ENCODE peak calls at places on chromosomes 12 and 14, in eight cellular contexts. One of them, this sample, is unnamed.

GRCh38 chr12:52579468-52580450 is 6.1 kb upstream of the KRT74 start:
- DNase-seq in suprapubic skin: no peak
- DNase-seq in IMR-90: no peak
- DNase-seq in endothelial cell of umbilical vein: no peak
- DNase-seq in RWPE2: peak
- DNase-seq in GM23338: no peak
- DNase-seq in DND-41: no peak
- DNase-seq in kidney: no peak
- DNase-seq in this sample: no peak

GRCh38 chr14:55607386-55607785 is 27.4 kb downstream of the KTN1 start:
- DNase-seq in DND-41: no peak
- DNase-seq in RWPE2: no peak
- DNase-seq in kidney: no peak
- DNase-seq in suprapubic skin: no peak
- DNase-seq in endothelial cell of umbilical vein: peak
- DNase-seq in IMR-90: no peak
- DNase-seq in GM23338: no peak
- DNase-seq in this sample: no peak

GRCh38 chr12:62933220-62933870 is 1.6 kb downstream of the PPM1H start:
- DNase-seq in RWPE2: no peak
- DNase-seq in GM23338: peak
- DNase-seq in DND-41: no peak
- DNase-seq in suprapubic skin: no peak
- DNase-seq in IMR-90: no peak
- DNase-seq in endothelial cell of umbilical vein: peak
- DNase-seq in kidney: peak
- DNase-seq in this sample: no peak

GRCh38 chr14:95931384-95931783 is 54.8 kb downstream of the TUNAR start:
- DNase-seq in RWPE2: no peak
- DNase-seq in endothelial cell of umbilical vein: no peak
- DNase-seq in DND-41: no peak
- DNase-seq in GM23338: no peak
- DNase-seq in IMR-90: no peak
- DNase-seq in kidney: no peak
- DNase-seq in suprapubic skin: no peak
- DNase-seq in this sample: no peak

GRCh38 chr14:104690266-104690711 is 871 bp downstream of the INF2 start:
- DNase-seq in DND-41: no peak
- DNase-seq in endothelial cell of umbilical vein: no peak
- DNase-seq in suprapubic skin: no peak
- DNase-seq in GM23338: no peak
- DNase-seq in RWPE2: no peak
- DNase-seq in IMR-90: no peak
- DNase-seq in kidney: no peak
- DNase-seq in this sample: no peak

GRCh38 chr12:116302200-116303075 is 24.9 kb upstream of the MED13L start:
- DNase-seq in endothelial cell of umbilical vein: no peak
- DNase-seq in DND-41: no peak
- DNase-seq in GM23338: no peak
- DNase-seq in kidney: no peak
- DNase-seq in IMR-90: no peak
- DNase-seq in suprapubic skin: no peak
- DNase-seq in RWPE2: no peak
- DNase-seq in this sample: no peak

GRCh38 chr12:56993346-56993745 is 13.0 kb downstream of the ZBTB39 start:
- DNase-seq in DND-41: no peak
- DNase-seq in endothelial cell of umbilical vein: no peak
- DNase-seq in suprapubic skin: no peak
- DNase-seq in kidney: no peak
- DNase-seq in IMR-90: no peak
- DNase-seq in RWPE2: no peak
- DNase-seq in GM23338: no peak
- DNase-seq in this sample: no peak

GRCh38 chr12:54300732-54301427 is at the start of gene NFE2:
- DNase-seq in endothelial cell of umbilical vein: no peak
- DNase-seq in RWPE2: peak
- DNase-seq in suprapubic skin: no peak
- DNase-seq in DND-41: no peak
- DNase-seq in kidney: peak
- DNase-seq in GM23338: peak
- DNase-seq in IMR-90: peak
- DNase-seq in this sample: no peak

GRCh38 chr14:77003960-77004710 is 24.4 kb downstream of the IRF2BPL start:
- DNase-seq in GM23338: no peak
- DNase-seq in kidney: no peak
- DNase-seq in IMR-90: peak
- DNase-seq in DND-41: no peak
- DNase-seq in endothelial cell of umbilical vein: no peak
- DNase-seq in RWPE2: no peak
- DNase-seq in suprapubic skin: no peak
- DNase-seq in this sample: no peak

GRCh38 chr14:90439874-90440442 is 43.1 kb downstream of the CALM1 start:
- DNase-seq in GM23338: peak
- DNase-seq in endothelial cell of umbilical vein: no peak
- DNase-seq in IMR-90: no peak
- DNase-seq in DND-41: no peak
- DNase-seq in suprapubic skin: no peak
- DNase-seq in RWPE2: no peak
- DNase-seq in kidney: no peak
- DNase-seq in this sample: no peak

GRCh38 chr14:32601908-32602307 is 272.8 kb downstream of the AKAP6 start:
- DNase-seq in RWPE2: no peak
- DNase-seq in DND-41: no peak
- DNase-seq in IMR-90: no peak
- DNase-seq in suprapubic skin: no peak
- DNase-seq in endothelial cell of umbilical vein: no peak
- DNase-seq in GM23338: no peak
- DNase-seq in kidney: no peak
- DNase-seq in this sample: no peak

GRCh38 chr14:65985976-65986375 is 500.2 kb upstream of the CCDC196 start:
- DNase-seq in GM23338: no peak
- DNase-seq in endothelial cell of umbilical vein: no peak
- DNase-seq in DND-41: no peak
- DNase-seq in RWPE2: no peak
- DNase-seq in suprapubic skin: no peak
- DNase-seq in IMR-90: no peak
- DNase-seq in kidney: no peak
- DNase-seq in this sample: no peak

GRCh38 chr12:118271199-118271598 is 101.5 kb downstream of the TAOK3 start:
- DNase-seq in DND-41: no peak
- DNase-seq in kidney: no peak
- DNase-seq in GM23338: no peak
- DNase-seq in suprapubic skin: no peak
- DNase-seq in RWPE2: no peak
- DNase-seq in endothelial cell of umbilical vein: no peak
- DNase-seq in IMR-90: no peak
- DNase-seq in this sample: no peak

GRCh38 chr14:57533214-57533613 is 39.6 kb upstream of the CCDC198 start:
- DNase-seq in kidney: no peak
- DNase-seq in IMR-90: no peak
- DNase-seq in endothelial cell of umbilical vein: no peak
- DNase-seq in suprapubic skin: no peak
- DNase-seq in GM23338: peak
- DNase-seq in DND-41: peak
- DNase-seq in RWPE2: no peak
- DNase-seq in this sample: no peak

GRCh38 chr14:34365309-34365915 is 96.6 kb downstream of the SPTSSA start:
- DNase-seq in IMR-90: peak
- DNase-seq in RWPE2: no peak
- DNase-seq in kidney: no peak
- DNase-seq in GM23338: peak
- DNase-seq in suprapubic skin: no peak
- DNase-seq in DND-41: no peak
- DNase-seq in endothelial cell of umbilical vein: peak
- DNase-seq in this sample: no peak

GRCh38 chr14:34931206-34931605 is 51.6 kb upstream of the SRP54 start:
- DNase-seq in RWPE2: no peak
- DNase-seq in suprapubic skin: no peak
- DNase-seq in GM23338: peak
- DNase-seq in DND-41: no peak
- DNase-seq in kidney: no peak
- DNase-seq in IMR-90: peak
- DNase-seq in endothelial cell of umbilical vein: peak
- DNase-seq in this sample: no peak

GRCh38 chr12:47112679-47113078 is 32.9 kb upstream of the AMIGO2 start:
- DNase-seq in IMR-90: no peak
- DNase-seq in RWPE2: no peak
- DNase-seq in endothelial cell of umbilical vein: no peak
- DNase-seq in kidney: no peak
- DNase-seq in suprapubic skin: no peak
- DNase-seq in DND-41: no peak
- DNase-seq in GM23338: no peak
- DNase-seq in this sample: no peak

GRCh38 chr12:47111392-47111778 is 31.6 kb upstream of the AMIGO2 start:
- DNase-seq in RWPE2: no peak
- DNase-seq in IMR-90: no peak
- DNase-seq in suprapubic skin: no peak
- DNase-seq in GM23338: no peak
- DNase-seq in endothelial cell of umbilical vein: no peak
- DNase-seq in DND-41: no peak
- DNase-seq in kidney: no peak
- DNase-seq in this sample: no peak

GRCh38 chr12:47110706-47111391 is 31.1 kb upstream of the AMIGO2 start:
- DNase-seq in kidney: no peak
- DNase-seq in IMR-90: no peak
- DNase-seq in DND-41: no peak
- DNase-seq in RWPE2: no peak
- DNase-seq in suprapubic skin: no peak
- DNase-seq in endothelial cell of umbilical vein: no peak
- DNase-seq in GM23338: no peak
- DNase-seq in this sample: no peak

GRCh38 chr12:47110011-47110541 is 30.3 kb upstream of the AMIGO2 start:
- DNase-seq in suprapubic skin: no peak
- DNase-seq in IMR-90: no peak
- DNase-seq in kidney: no peak
- DNase-seq in RWPE2: no peak
- DNase-seq in DND-41: no peak
- DNase-seq in GM23338: no peak
- DNase-seq in endothelial cell of umbilical vein: no peak
- DNase-seq in this sample: no peak

GRCh38 chr12:47111854-47112253 is 32.1 kb upstream of the AMIGO2 start:
- DNase-seq in IMR-90: no peak
- DNase-seq in endothelial cell of umbilical vein: no peak
- DNase-seq in DND-41: no peak
- DNase-seq in kidney: no peak
- DNase-seq in suprapubic skin: no peak
- DNase-seq in RWPE2: no peak
- DNase-seq in GM23338: no peak
- DNase-seq in this sample: no peak
- H3K27ac ChIP-seq in IMR-90: no peak
- H3K27ac ChIP-seq in endothelial cell of umbilical vein: no peak
- H3K27ac ChIP-seq in DND-41: no peak
- H3K27ac ChIP-seq in kidney: no peak
- H3K27ac ChIP-seq in suprapubic skin: no peak
- H3K27ac ChIP-seq in RWPE2: no peak
- H3K27ac ChIP-seq in GM23338: no peak
- H3K27ac ChIP-seq in this sample: no peak

GRCh38 chr12:1630081-1630826 is 1.2 kb downstream of the WNT5B start:
- DNase-seq in suprapubic skin: no peak
- DNase-seq in endothelial cell of umbilical vein: no peak
- DNase-seq in kidney: peak
- DNase-seq in GM23338: peak
- DNase-seq in IMR-90: no peak
- DNase-seq in RWPE2: no peak
- DNase-seq in DND-41: peak
- DNase-seq in this sample: no peak
- TF ChIP-seq CTCF in suprapubic skin: peak
- TF ChIP-seq CTCF in endothelial cell of umbilical vein: no peak
- TF ChIP-seq CTCF in kidney: no peak
- TF ChIP-seq CTCF in GM23338: no peak
- TF ChIP-seq CTCF in IMR-90: no peak
- TF ChIP-seq CTCF in RWPE2: peak
- TF ChIP-seq CTCF in DND-41: peak
- TF ChIP-seq CTCF in this sample: no peak

GRCh38 chr12:76080729-76081415 is 3.6 kb downstream of the NAP1L1 start:
- DNase-seq in suprapubic skin: no peak
- DNase-seq in GM23338: peak
- DNase-seq in kidney: no peak
- DNase-seq in RWPE2: no peak
- DNase-seq in endothelial cell of umbilical vein: no peak
- DNase-seq in DND-41: no peak
- DNase-seq in IMR-90: no peak
- DNase-seq in this sample: no peak

GRCh38 chr12:76080017-76080728 is 4.3 kb downstream of the NAP1L1 start:
- DNase-seq in GM23338: no peak
- DNase-seq in kidney: no peak
- DNase-seq in RWPE2: no peak
- DNase-seq in DND-41: no peak
- DNase-seq in endothelial cell of umbilical vein: no peak
- DNase-seq in suprapubic skin: no peak
- DNase-seq in IMR-90: peak
- DNase-seq in this sample: no peak

GRCh38 chr12:76083761-76084276 is 666 bp downstream of the NAP1L1 start:
- DNase-seq in DND-41: peak
- DNase-seq in suprapubic skin: peak
- DNase-seq in GM23338: peak
- DNase-seq in kidney: peak
- DNase-seq in endothelial cell of umbilical vein: peak
- DNase-seq in RWPE2: peak
- DNase-seq in IMR-90: peak
- DNase-seq in this sample: no peak

GRCh38 chr12:76083246-76083735 is 1.2 kb downstream of the NAP1L1 start:
- DNase-seq in suprapubic skin: no peak
- DNase-seq in GM23338: no peak
- DNase-seq in DND-41: no peak
- DNase-seq in endothelial cell of umbilical vein: peak
- DNase-seq in kidney: no peak
- DNase-seq in RWPE2: no peak
- DNase-seq in IMR-90: no peak
- DNase-seq in this sample: no peak

GRCh38 chr12:76081909-76082308 is 2.6 kb downstream of the NAP1L1 start:
- DNase-seq in DND-41: no peak
- DNase-seq in IMR-90: no peak
- DNase-seq in kidney: no peak
- DNase-seq in GM23338: no peak
- DNase-seq in endothelial cell of umbilical vein: no peak
- DNase-seq in RWPE2: no peak
- DNase-seq in suprapubic skin: no peak
- DNase-seq in this sample: no peak
- H3K4me3 ChIP-seq in DND-41: no peak
- H3K4me3 ChIP-seq in IMR-90: no peak
- H3K4me3 ChIP-seq in kidney: no peak
- H3K4me3 ChIP-seq in GM23338: peak
- H3K4me3 ChIP-seq in endothelial cell of umbilical vein: no peak
- H3K4me3 ChIP-seq in RWPE2: no peak
- H3K4me3 ChIP-seq in suprapubic skin: no peak
- H3K4me3 ChIP-seq in this sample: no peak

GRCh38 chr14:28785096-28785952 is 18.7 kb downstream of the FOXG1 start:
- DNase-seq in RWPE2: no peak
- DNase-seq in DND-41: no peak
- DNase-seq in endothelial cell of umbilical vein: no peak
- DNase-seq in GM23338: peak
- DNase-seq in IMR-90: peak
- DNase-seq in kidney: peak
- DNase-seq in suprapubic skin: no peak
- DNase-seq in this sample: no peak
- H3K27ac ChIP-seq in RWPE2: no peak
- H3K27ac ChIP-seq in DND-41: no peak
- H3K27ac ChIP-seq in endothelial cell of umbilical vein: no peak
- H3K27ac ChIP-seq in GM23338: no peak
- H3K27ac ChIP-seq in IMR-90: no peak
- H3K27ac ChIP-seq in kidney: no peak
- H3K27ac ChIP-seq in suprapubic skin: no peak
- H3K27ac ChIP-seq in this sample: no peak

GRCh38 chr12:84842406-84843013 is 70.1 kb downstream of the SLC6A15 start:
- DNase-seq in DND-41: no peak
- DNase-seq in endothelial cell of umbilical vein: peak
- DNase-seq in kidney: no peak
- DNase-seq in IMR-90: peak
- DNase-seq in suprapubic skin: no peak
- DNase-seq in RWPE2: no peak
- DNase-seq in GM23338: peak
- DNase-seq in this sample: no peak
- TF ChIP-seq CTCF in DND-41: peak
- TF ChIP-seq CTCF in endothelial cell of umbilical vein: peak
- TF ChIP-seq CTCF in kidney: peak
- TF ChIP-seq CTCF in IMR-90: peak
- TF ChIP-seq CTCF in suprapubic skin: peak
- TF ChIP-seq CTCF in RWPE2: peak
- TF ChIP-seq CTCF in GM23338: peak
- TF ChIP-seq CTCF in this sample: peak